ENCODE peak calls at places on chromosomes 11 and 22, in eight cellular contexts. S, F, H, P, D, T, K and N are unnamed samples.

GRCh38 chr11:128814856-128815705 is 52.0 kb downstream of the KCNJ1 start:
- DNase-seq in D (peak), K (peak), P (no peak), F (peak), T (peak), H (no peak), S (peak), N (peak)

GRCh38 chr11:113241190-113242051 is 73.0 kb upstream of the TTC12 start:
- DNase-seq in H (no peak), S (no peak), D (no peak), T (no peak), K (no peak), F (peak), P (no peak), N (no peak)

GRCh38 chr22:40009953-40010751 is 15.4 kb downstream of the FAM83F start:
- DNase-seq in H (peak), K (no peak), P (no peak), S (no peak), D (no peak), F (peak), T (no peak), N (no peak)

GRCh38 chr11:133500435-133500834 is 31.9 kb downstream of the OPCML start:
- DNase-seq in H (no peak), K (no peak), P (no peak), T (no peak), S (no peak), F (no peak), D (no peak), N (no peak)

GRCh38 chr11:17418437-17418836 is 30.0 kb upstream of the KCNJ11 start:
- DNase-seq in K (no peak), F (no peak), P (no peak), S (no peak), T (no peak), D (no peak), H (no peak), N (no peak)

GRCh38 chr22:30270841-30271240 is 4.2 kb upstream of the OSM start:
- DNase-seq in K (no peak), S (no peak), P (no peak), H (no peak), F (peak), D (no peak), T (peak), N (peak)

GRCh38 chr11:17988465-17988864 is 24.4 kb downstream of the SERGEF start:
- DNase-seq in T (no peak), H (no peak), F (no peak), K (no peak), S (no peak), P (no peak), D (no peak), N (no peak)

GRCh38 chr22:38260760-38261477 is 11.9 kb downstream of the TMEM184B start:
- DNase-seq in P (no peak), H (no peak), K (no peak), F (no peak), S (no peak), T (peak), D (no peak), N (no peak)

GRCh38 chr11:122040476-122040875 is 75.5 kb downstream of the BLID start:
- DNase-seq in P (no peak), F (peak), K (no peak), S (no peak), T (no peak), D (no peak), H (no peak), N (no peak)

GRCh38 chr11:10779086-10779485 is 28.0 kb downstream of the CTR9 start:
- DNase-seq in S (no peak), K (no peak), P (no peak), H (no peak), F (no peak), T (no peak), D (no peak), N (no peak)

GRCh38 chr11:6673523-6673922 is 9.6 kb downstream of the MRPL17 start:
- DNase-seq in S (no peak), H (no peak), P (no peak), D (no peak), K (no peak), F (no peak), T (no peak), N (no peak)

GRCh38 chr11:125069796-125070195 is 6.7 kb downstream of the SLC37A2 start:
- DNase-seq in K (no peak), P (no peak), S (peak), D (no peak), H (no peak), T (peak), F (no peak), N (peak)

GRCh38 chr11:20464566-20464965 is 77.0 kb downstream of the PRMT3 start:
- DNase-seq in T (no peak), S (no peak), D (no peak), F (no peak), K (no peak), P (no peak), H (no peak), N (no peak)

GRCh38 chr11:56910785-56911184 is 77.9 kb upstream of the OR5AK2 start:
- DNase-seq in D (no peak), P (no peak), S (no peak), F (no peak), K (peak), T (peak), H (no peak), N (no peak)

GRCh38 chr11:6219359-6219758 is 14.0 kb downstream of the C11orf42 start:
- DNase-seq in S (peak), P (no peak), D (peak), K (peak), F (peak), T (peak), H (no peak), N (peak)

GRCh38 chr22:45083659-45084305 is 74.0 kb upstream of the PHF21B start:
- DNase-seq in K (no peak), P (no peak), F (peak), T (peak), D (no peak), H (no peak), S (peak), N (peak)

GRCh38 chr11:42265072-42265471 is 805.6 kb upstream of the LRRC4C start:
- DNase-seq in S (no peak), F (no peak), P (no peak), T (no peak), K (no peak), D (no peak), H (no peak), N (no peak)

GRCh38 chr11:130772266-130773227 is 143.7 kb downstream of the SNX19 start:
- DNase-seq in T (peak), H (no peak), P (no peak), S (peak), K (peak), F (peak), D (peak), N (peak)

GRCh38 chr22:46547883-46548244 is 10.4 kb upstream of the CELSR1 start:
- DNase-seq in P (no peak), S (no peak), T (peak), F (peak), K (peak), D (peak), H (no peak), N (peak)

GRCh38 chr11:36257351-36257750 is 31.9 kb downstream of the COMMD9 start:
- DNase-seq in S (no peak), H (no peak), T (peak), F (peak), P (no peak), K (no peak), D (no peak), N (peak)

GRCh38 chr11:46361283-46362145 is 14.3 kb downstream of the DGKZ start:
- DNase-seq in D (no peak), T (peak), H (peak), P (peak), F (peak), S (no peak), K (no peak), N (peak)

GRCh38 chr11:76510060-76511047 is 65.5 kb downstream of the EMSY start:
- DNase-seq in S (no peak), D (peak), T (peak), P (no peak), H (no peak), K (no peak), F (peak), N (peak)

GRCh38 chr22:24595863-24596262 is 3.0 kb upstream of the LRRC75B start:
- DNase-seq in K (no peak), F (no peak), D (no peak), T (no peak), H (no peak), S (no peak), P (no peak), N (no peak)

GRCh38 chr11:76783901-76784813 is 1.0 kb downstream of the TSKU start:
- DNase-seq in F (peak), T (peak), P (no peak), S (peak), D (no peak), K (peak), H (no peak), N (peak)